ENCODE peak calls at places on chromosomes 5 and 9, in seven cellular contexts. X is naive thymus-derived CD8-positive, alpha-beta T cell; I is activated CD8-positive, alpha-beta memory T cell treated with anti-CD3 and anti-CD28 coated beads for 24 hours; H is activated T-helper 1 cell treated with anti-CD3 and anti-CD28 coated beads, Interleukin-2, amount 50 U/mL, for 16 hours; G is coronary artery; O is pancreas; M is NCI-H2171. B is an unnamed sample.

GRCh38 chr9:83744206-83744605 is 36.4 kb upstream of the UBQLN1 start:
- DNase-seq in X (no peak), I (no peak), H (no peak), G (no peak), O (no peak), M (no peak), B (no peak)

GRCh38 chr9:113579270-113580040 is 115.9 kb downstream of the RGS3 start:
- DNase-seq in X (peak), I (peak), H (no peak), G (no peak), O (no peak), M (peak), B (no peak)

GRCh38 chr5:3026651-3027050 is 275.2 kb upstream of the IRX2 start:
- DNase-seq in X (no peak), I (no peak), H (no peak), G (no peak), O (no peak), M (no peak), B (no peak)

GRCh38 chr9:108083796-108084352 is 594.3 kb upstream of the KLF4 start:
- DNase-seq in X (no peak), I (no peak), H (no peak), G (no peak), O (no peak), M (no peak), B (no peak)

GRCh38 chr5:35129921-35130485 is 82.3 kb upstream of the AGXT2 start:
- DNase-seq in X (peak), I (peak), H (peak), G (no peak), O (no peak), M (no peak), B (peak)

GRCh38 chr9:118522093-118523028 is 818.2 kb downstream of the TLR4 start:
- DNase-seq in X (no peak), I (no peak), H (no peak), G (no peak), O (no peak), M (no peak), B (no peak)

GRCh38 chr9:120919639-120920494 is 6.7 kb downstream of the TRAF1 start:
- DNase-seq in X (no peak), I (no peak), H (no peak), G (no peak), O (no peak), M (no peak), B (no peak)

GRCh38 chr5:147483961-147484707 is 25.7 kb downstream of the DPYSL3 start:
- DNase-seq in X (no peak), I (no peak), H (no peak), G (peak), O (no peak), M (peak), B (no peak)

GRCh38 chr5:56328753-56329560 is 95.8 kb upstream of the ANKRD55 start:
- DNase-seq in X (peak), I (peak), H (peak), G (no peak), O (no peak), M (no peak), B (peak)

GRCh38 chr9:19155106-19155999 is 28.1 kb upstream of the PLIN2 start:
- DNase-seq in X (no peak), I (no peak), H (no peak), G (no peak), O (no peak), M (peak), B (no peak)

GRCh38 chr9:116279230-116279629 is 125.6 kb downstream of the PAPPA start:
- DNase-seq in X (no peak), I (no peak), H (no peak), G (no peak), O (no peak), M (no peak), B (no peak)

GRCh38 chr9:107637421-107638420 is 148.2 kb upstream of the KLF4 start:
- DNase-seq in X (no peak), I (no peak), H (no peak), G (peak), O (peak), M (no peak), B (no peak)

GRCh38 chr9:841371-842209 is at the start of gene DMRT1:
- DNase-seq in X (no peak), I (no peak), H (no peak), G (no peak), O (no peak), M (no peak), B (no peak)

GRCh38 chr5:38582662-38583061 is 26.2 kb upstream of the LIFR start:
- DNase-seq in X (no peak), I (no peak), H (no peak), G (no peak), O (no peak), M (no peak), B (no peak)